ENCODE peak calls at places on chromosomes 1 and 21, in nine cellular contexts. G is HCT116; I is fibroblast of lung; P is heart left ventricle; B is ovary; H is CD8-positive, alpha-beta T cell; A is gastrocnemius medialis; Z is tibial artery; Q is GM12878. V is an unnamed sample. For H3K36me3, the result is how much of the 10 kb centered on the place peaks cover.

GRCh38 chr21:34034369-34035014 is 38.9 kb upstream of the MRPS6 start:
- DNase-seq in I (no peak), P (no peak), G (no peak), Z (no peak), Q (no peak), B (no peak), H (no peak), A (no peak), V (no peak)

GRCh38 chr1:170424346-170424745 is 107.6 kb upstream of the GORAB start:
- DNase-seq in H (no peak), P (no peak), B (no peak), Z (no peak), I (no peak), Q (no peak), A (no peak), G (no peak), V (no peak)

GRCh38 chr1:204080163-204080903 is 7.4 kb downstream of the SOX13 start:
- DNase-seq in P (peak), G (peak), B (peak), H (no peak), I (peak), A (peak), Z (peak), Q (no peak), V (peak)

GRCh38 chr1:170601866-170602265 is 62.1 kb upstream of the PRRX1 start:
- DNase-seq in I (no peak), Z (no peak), P (no peak), Q (no peak), H (no peak), B (no peak), G (no peak), A (no peak), V (no peak)

GRCh38 chr1:210340751-210341328 is 12.1 kb downstream of the HHAT start:
- DNase-seq in Z (no peak), G (no peak), I (no peak), H (no peak), P (no peak), A (no peak), B (no peak), Q (no peak), V (no peak)

GRCh38 chr21:42312626-42313104 is 2.5 kb downstream of the TFF3 start:
- DNase-seq in H (no peak), Q (no peak), Z (no peak), G (no peak), I (no peak), P (no peak), A (no peak), B (no peak), V (no peak)

GRCh38 chr1:33327587-33328325 is 6.9 kb upstream of the A3GALT2 start:
- DNase-seq in A (peak), G (no peak), B (peak), Q (no peak), I (peak), H (no peak), P (no peak), Z (peak), V (peak)

GRCh38 chr21:43726686-43727570 is 8.0 kb downstream of the PDXK start:
- DNase-seq in P (no peak), H (no peak), G (no peak), Z (no peak), A (no peak), B (no peak), I (no peak), Q (no peak), V (no peak)

GRCh38 chr1:46774297-46774696 is 24.5 kb upstream of the CYP4B1 start:
- DNase-seq in B (no peak), I (no peak), G (no peak), A (no peak), P (no peak), Z (no peak), H (no peak), Q (no peak), V (no peak)

GRCh38 chr1:241470361-241470760 is 49.2 kb downstream of the FH start:
- DNase-seq in Z (no peak), A (no peak), G (no peak), B (no peak), I (no peak), H (no peak), P (no peak), Q (no peak), V (no peak)

DNA sequence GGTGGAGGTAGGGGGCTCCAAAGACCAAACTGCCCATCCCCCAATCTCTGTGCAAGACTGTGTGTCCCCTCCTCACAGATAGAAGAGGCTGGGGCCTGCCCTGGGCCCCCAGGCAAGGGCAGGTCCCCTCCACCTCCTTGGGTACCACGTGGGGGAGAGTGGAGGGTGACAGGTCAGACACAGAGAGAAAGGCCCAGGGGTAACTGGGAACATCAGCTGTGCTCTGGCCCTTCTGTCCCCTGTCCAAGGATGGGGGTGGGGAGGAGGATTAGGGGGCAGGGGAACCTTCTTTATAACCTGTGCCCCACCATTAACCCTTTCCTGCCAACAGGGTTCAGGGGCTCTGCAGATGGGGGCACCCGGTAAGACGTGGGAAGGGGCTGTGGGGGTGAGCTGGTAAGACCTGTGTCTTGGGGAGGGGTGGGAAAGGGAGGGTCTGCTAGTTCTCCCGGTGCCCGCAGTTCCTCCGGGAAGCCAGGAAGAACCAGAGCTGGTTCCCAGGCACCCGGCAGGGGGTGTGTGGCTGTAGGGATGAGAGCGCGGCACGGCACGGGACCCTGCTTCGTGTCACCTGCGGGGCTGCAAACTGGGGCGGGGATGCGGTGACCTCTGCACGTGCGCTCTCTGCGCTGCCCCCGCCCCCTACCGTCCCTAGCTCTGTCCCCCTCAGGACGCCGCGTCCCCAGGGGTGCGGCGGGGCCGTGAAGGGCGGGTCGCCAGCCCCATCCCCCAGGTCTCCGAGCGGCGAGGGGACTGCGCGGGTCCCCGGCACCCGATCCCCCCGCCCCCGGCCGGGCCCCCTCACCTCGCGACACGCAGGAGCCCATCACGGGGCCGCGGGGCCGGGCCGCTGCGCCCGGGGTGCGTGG is 601 bp downstream of the FAM131C start:
- DNase-seq in G (no peak), I (no peak), A (no peak), H (no peak), Q (no peak), B (no peak), Z (no peak), P (no peak), V (no peak)
- H3K4me3 ChIP-seq in G (peak), I (peak), A (peak), H (no peak), Q (no peak), B (peak), Z (peak), P (peak), V (peak)

DNA sequence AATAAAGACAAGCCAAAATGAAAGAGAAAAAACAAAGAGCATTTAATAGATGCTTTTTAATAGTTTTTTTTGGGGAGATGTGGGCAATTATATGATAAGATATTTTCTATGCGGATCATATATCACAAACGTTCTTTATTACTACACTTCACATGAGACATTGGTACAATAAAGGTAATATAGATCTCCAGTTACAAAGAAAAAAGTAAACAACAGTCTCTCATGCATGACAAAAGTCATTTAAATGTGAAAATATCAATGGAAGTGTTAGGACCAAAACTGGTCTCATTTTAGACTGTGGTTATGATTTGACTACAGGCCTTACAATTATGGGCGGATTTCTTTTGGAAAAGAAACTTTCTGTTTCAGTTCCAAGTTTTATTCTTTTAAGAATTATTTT is 687.0 kb downstream of the ADGRL2 start:
- DNase-seq in A (no peak), G (no peak), P (no peak), H (no peak), Z (no peak), B (no peak), Q (no peak), I (no peak), V (no peak)
- H3K36me3 ChIP-seq in A (under half), G (under half), P (under half), H (under half), Z (under half), B (under half), Q (under half), I (under half), V (under half)

DNA sequence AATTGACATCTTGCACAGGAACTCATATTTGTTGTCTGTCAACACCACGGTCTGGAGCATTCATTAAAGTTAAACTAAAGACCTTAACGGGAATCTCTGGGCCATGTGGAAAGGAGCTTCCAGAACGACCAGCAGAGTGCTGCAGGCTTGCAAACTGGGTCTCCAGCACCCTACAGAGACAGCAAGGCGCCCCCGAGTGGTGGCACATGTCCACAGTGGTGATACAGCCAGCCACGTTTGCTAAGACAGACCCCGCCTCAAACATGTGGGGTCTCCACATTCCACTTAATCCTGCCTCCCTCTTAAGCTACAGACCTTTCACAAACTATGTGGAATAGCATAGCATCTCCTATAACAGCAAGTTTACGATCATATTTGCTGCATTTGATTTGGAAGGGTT is 96.5 kb upstream of the BACE2 start:
- DNase-seq in H (no peak), B (no peak), Z (no peak), I (no peak), A (no peak), Q (no peak), G (no peak), P (no peak), V (no peak)
- TF ChIP-seq CTCF in H (no peak), B (no peak), Z (no peak), I (no peak), A (no peak), Q (no peak), G (peak), P (peak), V (peak)

DNA sequence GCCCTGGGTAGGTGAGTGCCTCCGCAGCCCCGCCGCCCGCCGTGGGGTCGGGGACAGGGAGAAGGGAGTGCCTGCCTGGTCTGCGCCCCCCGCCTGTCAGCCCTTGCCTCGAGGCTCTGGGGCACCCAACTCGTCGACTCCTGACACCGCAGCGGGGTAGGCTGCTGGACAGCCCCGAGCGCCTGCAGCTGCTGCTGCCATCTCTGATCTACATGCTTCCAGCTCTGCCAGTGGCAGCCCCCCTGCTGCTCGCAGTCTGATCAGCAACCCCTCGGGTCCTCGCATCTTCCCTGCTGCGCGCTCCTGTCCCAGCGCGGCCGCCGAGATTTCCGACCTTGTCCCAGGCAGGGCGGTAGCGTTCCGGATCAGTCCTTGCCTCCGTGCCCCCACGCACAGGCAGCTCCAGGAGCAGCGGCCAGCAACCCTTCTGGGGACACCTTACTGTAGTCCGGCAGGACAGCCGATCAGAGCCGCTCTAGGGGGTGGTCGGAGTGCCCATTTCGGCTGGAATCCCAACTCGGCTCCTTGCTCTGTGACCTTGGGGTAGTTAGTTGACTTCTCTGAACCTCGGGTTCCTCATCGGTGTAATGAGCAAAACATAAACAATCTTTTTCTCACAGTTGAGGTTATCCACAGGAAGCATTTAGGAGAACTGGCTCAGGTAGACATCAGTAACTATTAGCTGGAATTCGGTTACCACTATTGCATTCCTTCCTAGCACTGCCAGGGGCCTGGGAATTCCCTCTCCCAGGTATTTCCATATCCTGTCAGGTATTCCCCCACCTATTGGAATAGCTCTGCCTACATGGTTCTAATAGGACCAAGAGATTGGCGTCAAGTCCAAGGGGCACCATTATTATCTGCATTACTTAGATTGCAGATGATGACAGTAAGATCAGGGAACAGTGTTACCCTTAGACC is 608 bp downstream of the BCAN start:
- DNase-seq in G (no peak), A (no peak), Q (no peak), I (no peak), P (no peak), Z (no peak), B (no peak), H (no peak), V (no peak)
- H3K4me3 ChIP-seq in G (no peak), A (peak), Q (no peak), I (peak), P (peak), Z (peak), B (peak), H (no peak), V (no peak)

DNA sequence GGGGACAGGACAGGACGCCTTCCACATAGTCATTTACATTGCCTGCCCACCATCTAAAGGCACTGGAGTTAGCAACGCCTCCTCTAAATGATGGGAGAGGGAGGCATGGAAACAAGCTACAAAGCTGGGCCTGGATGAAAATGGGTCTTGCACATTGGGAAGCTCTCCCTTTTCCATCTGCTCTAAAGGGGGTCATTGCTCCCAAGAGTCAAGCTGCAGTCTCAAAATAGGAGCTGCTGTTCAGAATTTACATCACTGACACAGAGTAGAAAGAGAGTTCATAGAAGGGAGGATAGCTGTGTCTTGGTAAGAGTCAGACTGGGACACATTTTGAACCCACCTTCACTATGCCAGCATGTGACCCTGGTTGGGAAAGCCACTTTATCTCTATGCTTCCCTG is 26.6 kb downstream of the RCSD1 start:
- DNase-seq in I (no peak), P (no peak), Z (no peak), A (no peak), Q (no peak), G (no peak), B (no peak), H (no peak), V (no peak)
- H3K36me3 ChIP-seq in I (under half), P (under half), Z (under half), A (under half), Q (under half), G (under half), B (under half), H (under half), V (under half)

DNA sequence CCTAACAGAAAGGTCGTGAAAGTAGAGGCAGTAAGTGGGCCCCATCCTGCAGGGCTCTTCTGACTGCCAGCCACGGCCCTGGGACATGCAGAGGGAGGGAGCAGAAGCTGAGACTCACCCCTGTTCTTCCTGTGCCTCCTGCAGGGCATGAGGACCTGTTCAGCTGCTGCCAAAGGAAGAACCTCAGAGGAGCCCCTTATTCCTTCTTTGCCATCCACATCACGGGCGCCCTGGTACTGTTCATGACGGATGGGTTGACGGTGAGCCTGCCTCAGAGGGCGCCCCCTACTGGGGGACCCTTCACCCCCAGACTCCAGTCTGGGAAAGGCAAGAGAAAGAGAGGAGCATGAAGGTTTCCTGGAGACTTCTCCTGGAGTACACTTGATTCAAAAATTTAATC is 47.1 kb downstream of the ELK4 start:
- DNase-seq in Q (no peak), H (no peak), A (no peak), G (no peak), I (no peak), Z (no peak), P (no peak), B (no peak), V (no peak)
- TF ChIP-seq CTCF in Q (peak), H (no peak), A (no peak), G (peak), I (peak), Z (no peak), P (peak), B (no peak), V (peak)

GRCh38 chr1:85579619-85580018 is 942 bp upstream of the CCN1 start:
- DNase-seq in H (no peak), I (peak), Q (no peak), Z (no peak), G (no peak), P (no peak), A (no peak), B (peak), V (no peak)

GRCh38 chr1:85576642-85577420 is 3.7 kb upstream of the CCN1 start:
- DNase-seq in I (peak), G (peak), A (peak), Q (no peak), H (no peak), B (peak), P (peak), Z (peak), V (no peak)

GRCh38 chr1:85580046-85580411 is 532 bp upstream of the CCN1 start:
- DNase-seq in Z (no peak), A (peak), H (no peak), G (no peak), I (peak), B (peak), P (no peak), Q (no peak), V (peak)

GRCh38 chr1:85577421-85578320 is 2.9 kb upstream of the CCN1 start:
- DNase-seq in I (no peak), Z (peak), Q (no peak), P (peak), A (no peak), G (no peak), H (no peak), B (peak), V (no peak)

DNA sequence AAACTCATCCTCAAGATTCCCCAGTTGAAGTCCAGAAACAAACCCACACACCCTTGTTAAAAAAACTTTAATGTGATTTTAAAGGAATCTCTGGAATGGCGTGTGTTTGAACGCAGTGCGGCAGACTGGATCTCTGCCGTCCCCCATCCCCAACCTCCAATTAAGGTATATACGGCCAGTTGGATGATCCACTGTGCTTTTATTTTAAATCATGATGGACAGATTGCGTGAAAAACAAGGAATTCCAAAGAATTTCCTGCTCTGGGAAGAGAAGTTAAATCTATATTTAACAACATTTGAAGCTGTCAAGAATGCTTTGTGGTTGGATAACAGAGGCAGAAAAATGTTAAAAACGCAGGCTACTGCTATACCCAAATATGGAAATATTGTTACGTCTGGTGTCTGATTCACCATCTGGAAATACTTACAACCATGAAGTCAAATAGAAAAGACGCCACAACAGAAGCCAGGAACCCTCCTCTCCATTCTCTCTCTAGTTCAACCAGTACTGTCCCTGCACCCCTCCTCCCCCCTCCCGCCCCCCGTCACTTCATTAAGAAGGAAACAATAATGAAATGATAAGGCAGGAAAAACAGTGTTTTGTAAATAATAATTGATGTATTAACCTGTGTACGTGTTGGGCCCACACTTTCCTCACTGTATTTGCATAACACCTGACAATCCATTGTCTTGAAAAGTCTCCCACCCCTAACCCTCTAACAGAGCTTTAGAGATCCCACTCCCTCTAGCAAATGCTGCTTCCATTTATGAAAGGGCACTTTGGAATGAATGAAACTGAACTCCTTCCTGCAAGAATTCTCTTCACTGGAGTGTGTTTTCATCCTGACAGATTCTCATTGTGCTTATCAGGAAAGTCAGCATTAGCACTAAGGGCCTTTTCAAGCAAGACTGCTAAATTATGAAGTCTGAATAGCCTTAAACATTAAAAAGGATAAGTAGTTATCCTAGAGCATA is 2.0 kb upstream of the CCN1 start:
- DNase-seq in Z (no peak), I (peak), A (no peak), H (no peak), P (no peak), Q (no peak), B (no peak), G (no peak), V (no peak)
- H3K4me3 ChIP-seq in Z (peak), I (peak), A (peak), H (no peak), P (no peak), Q (no peak), B (peak), G (no peak), V (no peak)

GRCh38 chr1:2408456-2408855 is 3.9 kb downstream of the PEX10 start:
- DNase-seq in G (no peak), H (no peak), I (no peak), Z (no peak), Q (no peak), A (no peak), P (no peak), B (no peak), V (no peak)

GRCh38 chr1:2406451-2407041 is 5.8 kb downstream of the PEX10 start:
- DNase-seq in P (no peak), A (no peak), G (no peak), I (no peak), Q (no peak), B (no peak), Z (no peak), H (no peak), V (no peak)

GRCh38 chr1:2407166-2407990 is 5.0 kb downstream of the PEX10 start:
- DNase-seq in P (no peak), I (no peak), Z (no peak), B (no peak), H (no peak), A (no peak), Q (no peak), G (no peak), V (no peak)

GRCh38 chr1:2408859-2409276 is 3.5 kb downstream of the PEX10 start:
- DNase-seq in G (no peak), B (no peak), Z (no peak), A (no peak), P (peak), Q (no peak), H (no peak), I (no peak), V (no peak)

GRCh38 chr1:2407991-2408275 is 4.4 kb downstream of the PEX10 start:
- DNase-seq in B (no peak), P (no peak), H (no peak), A (no peak), I (no peak), Q (no peak), G (no peak), Z (no peak), V (no peak)
- H3K36me3 ChIP-seq in B (under half), P (half or more), H (under half), A (half or more), I (under half), Q (under half), G (under half), Z (half or more), V (under half)

V was measured in bronchial epithelial cell.